ENCODE peak calls at places on chromosomes 12 and 14, in five cellular contexts. W is HL-60; S is CD8-positive, alpha-beta memory T cell; O is left cardiac atrium; V is LoVo. U is an unnamed sample.

GRCh38 chr12:1916396-1917171 is 1.9 kb downstream of the CACNA2D4 start:
- DNase-seq in W (no peak), S (no peak), O (peak), V (no peak), U (no peak)

GRCh38 chr14:61396694-61397093 is 75.3 kb downstream of the PRKCH start:
- DNase-seq in O (no peak), W (no peak), S (no peak), V (no peak), U (no peak)

GRCh38 chr14:106129274-106129673 is 602.9 kb downstream of the TMEM121 start:
- DNase-seq in W (peak), V (no peak), O (no peak), S (no peak), U (no peak)

GRCh38 chr14:71582705-71583104 is 349.5 kb upstream of the RGS6 start:
- DNase-seq in O (no peak), W (no peak), V (no peak), S (no peak), U (peak)

GRCh38 chr14:104428333-104428851 is 151.2 kb upstream of the C14orf180 start:
- DNase-seq in V (no peak), S (no peak), O (no peak), W (no peak), U (no peak)

GRCh38 chr12:93848453-93849120 is 171.4 kb downstream of the CRADD start:
- DNase-seq in O (no peak), W (peak), V (no peak), S (no peak), U (no peak)

GRCh38 chr12:11834104-11834812 is 184.8 kb downstream of the ETV6 start:
- DNase-seq in S (no peak), V (no peak), O (no peak), W (no peak), U (peak)

GRCh38 chr14:95460647-95461478 is 55.6 kb downstream of the SYNE3 start:
- DNase-seq in S (no peak), W (no peak), O (peak), V (peak), U (peak)

GRCh38 chr12:55707841-55708694 is at the start of gene ITGA7:
- DNase-seq in W (no peak), V (peak), S (peak), O (peak), U (no peak)

GRCh38 chr12:51823875-51824565 is 24.5 kb downstream of the FIGNL2 start:
- DNase-seq in W (peak), S (no peak), O (no peak), V (peak), U (peak)

GRCh38 chr12:112353389-112353788 is 28.8 kb downstream of the HECTD4 start:
- DNase-seq in O (no peak), V (no peak), S (no peak), W (no peak), U (peak)

GRCh38 chr12:109291531-109292341 is 17.3 kb downstream of the FOXN4 start:
- DNase-seq in V (no peak), O (peak), W (no peak), S (no peak), U (no peak)

GRCh38 chr14:94536836-94537235 is 24.4 kb upstream of the SERPINA4 start:
- DNase-seq in W (no peak), V (no peak), S (no peak), O (no peak), U (peak)

GRCh38 chr14:29749327-29749726 is 178.3 kb downstream of the PRKD1 start:
- DNase-seq in W (no peak), O (no peak), V (no peak), S (no peak), U (no peak)

GRCh38 chr14:35332517-35333346 is 40.5 kb downstream of the PSMA6 start:
- DNase-seq in O (peak), S (no peak), W (peak), V (peak), U (peak)

GRCh38 chr12:62332598-62332997 is 72.4 kb downstream of the USP15 start:
- DNase-seq in V (no peak), O (no peak), S (no peak), W (no peak), U (peak)

U was measured in bronchial epithelial cell.